ENCODE peak calls at places on chromosomes 13 and 19, in ten cellular contexts. One of them, this sample, is unnamed.

GRCh38 chr13:43316997-43317396 is 293.6 kb downstream of the DNAJC15 start:
- DNase-seq in activated CD4-positive, alpha-beta T cell treated with anti-CD3 and anti-CD28 coated beads, Interleukin-2, amount 50 U/mL, for 24 hours: no peak
- DNase-seq in stimulated activated CD8-positive, alpha-beta memory T cell treated with anti-CD3 and anti-CD28 coated beads, Interleukin-4, amount 100 ng/mL, for 4 hours: no peak
- DNase-seq in RWPE2: no peak
- DNase-seq in Kasumi-1: peak
- DNase-seq in amygdala: no peak
- DNase-seq in EL: peak
- DNase-seq in naive thymus-derived CD8-positive, alpha-beta T cell: no peak
- DNase-seq in tibial artery: peak
- DNase-seq in cardiac fibroblast: peak
- DNase-seq in this sample: no peak

GRCh38 chr19:29247912-29248311 is 35.0 kb upstream of the UQCRFS1 start:
- DNase-seq in naive thymus-derived CD8-positive, alpha-beta T cell: no peak
- DNase-seq in activated CD4-positive, alpha-beta T cell treated with anti-CD3 and anti-CD28 coated beads, Interleukin-2, amount 50 U/mL, for 24 hours: no peak
- DNase-seq in RWPE2: no peak
- DNase-seq in tibial artery: no peak
- DNase-seq in stimulated activated CD8-positive, alpha-beta memory T cell treated with anti-CD3 and anti-CD28 coated beads, Interleukin-4, amount 100 ng/mL, for 4 hours: no peak
- DNase-seq in EL: no peak
- DNase-seq in amygdala: no peak
- DNase-seq in Kasumi-1: no peak
- DNase-seq in cardiac fibroblast: no peak
- DNase-seq in this sample: no peak

GRCh38 chr19:33490041-33490451 is 31.5 kb downstream of the PEPD start:
- DNase-seq in Kasumi-1: no peak
- DNase-seq in tibial artery: no peak
- DNase-seq in cardiac fibroblast: no peak
- DNase-seq in naive thymus-derived CD8-positive, alpha-beta T cell: no peak
- DNase-seq in EL: no peak
- DNase-seq in activated CD4-positive, alpha-beta T cell treated with anti-CD3 and anti-CD28 coated beads, Interleukin-2, amount 50 U/mL, for 24 hours: no peak
- DNase-seq in stimulated activated CD8-positive, alpha-beta memory T cell treated with anti-CD3 and anti-CD28 coated beads, Interleukin-4, amount 100 ng/mL, for 4 hours: no peak
- DNase-seq in RWPE2: peak
- DNase-seq in amygdala: no peak
- DNase-seq in this sample: no peak

GRCh38 chr13:42970824-42971669 is 21.0 kb downstream of the EPSTI1 start:
- DNase-seq in amygdala: no peak
- DNase-seq in activated CD4-positive, alpha-beta T cell treated with anti-CD3 and anti-CD28 coated beads, Interleukin-2, amount 50 U/mL, for 24 hours: peak
- DNase-seq in tibial artery: peak
- DNase-seq in RWPE2: no peak
- DNase-seq in Kasumi-1: peak
- DNase-seq in cardiac fibroblast: peak
- DNase-seq in naive thymus-derived CD8-positive, alpha-beta T cell: peak
- DNase-seq in EL: peak
- DNase-seq in stimulated activated CD8-positive, alpha-beta memory T cell treated with anti-CD3 and anti-CD28 coated beads, Interleukin-4, amount 100 ng/mL, for 4 hours: no peak
- DNase-seq in this sample: no peak

GRCh38 chr19:2711175-2711936 is 8.9 kb upstream of the GNG7 start:
- DNase-seq in tibial artery: no peak
- DNase-seq in EL: peak
- DNase-seq in cardiac fibroblast: peak
- DNase-seq in naive thymus-derived CD8-positive, alpha-beta T cell: no peak
- DNase-seq in activated CD4-positive, alpha-beta T cell treated with anti-CD3 and anti-CD28 coated beads, Interleukin-2, amount 50 U/mL, for 24 hours: no peak
- DNase-seq in stimulated activated CD8-positive, alpha-beta memory T cell treated with anti-CD3 and anti-CD28 coated beads, Interleukin-4, amount 100 ng/mL, for 4 hours: no peak
- DNase-seq in Kasumi-1: peak
- DNase-seq in amygdala: no peak
- DNase-seq in RWPE2: no peak
- DNase-seq in this sample: no peak

GRCh38 chr19:16342002-16342715 is 17.5 kb downstream of the KLF2 start:
- DNase-seq in activated CD4-positive, alpha-beta T cell treated with anti-CD3 and anti-CD28 coated beads, Interleukin-2, amount 50 U/mL, for 24 hours: no peak
- DNase-seq in EL: no peak
- DNase-seq in cardiac fibroblast: no peak
- DNase-seq in tibial artery: peak
- DNase-seq in stimulated activated CD8-positive, alpha-beta memory T cell treated with anti-CD3 and anti-CD28 coated beads, Interleukin-4, amount 100 ng/mL, for 4 hours: no peak
- DNase-seq in RWPE2: no peak
- DNase-seq in Kasumi-1: peak
- DNase-seq in naive thymus-derived CD8-positive, alpha-beta T cell: peak
- DNase-seq in amygdala: peak
- DNase-seq in this sample: peak

GRCh38 chr13:101303512-101303911 is 112.8 kb downstream of the NALCN start:
- DNase-seq in amygdala: no peak
- DNase-seq in naive thymus-derived CD8-positive, alpha-beta T cell: no peak
- DNase-seq in tibial artery: peak
- DNase-seq in stimulated activated CD8-positive, alpha-beta memory T cell treated with anti-CD3 and anti-CD28 coated beads, Interleukin-4, amount 100 ng/mL, for 4 hours: no peak
- DNase-seq in RWPE2: no peak
- DNase-seq in activated CD4-positive, alpha-beta T cell treated with anti-CD3 and anti-CD28 coated beads, Interleukin-2, amount 50 U/mL, for 24 hours: no peak
- DNase-seq in EL: no peak
- DNase-seq in Kasumi-1: no peak
- DNase-seq in cardiac fibroblast: no peak
- DNase-seq in this sample: no peak

GRCh38 chr19:50912727-50913716 is 1.8 kb upstream of the KLK4 start:
- DNase-seq in cardiac fibroblast: no peak
- DNase-seq in RWPE2: no peak
- DNase-seq in amygdala: no peak
- DNase-seq in activated CD4-positive, alpha-beta T cell treated with anti-CD3 and anti-CD28 coated beads, Interleukin-2, amount 50 U/mL, for 24 hours: no peak
- DNase-seq in stimulated activated CD8-positive, alpha-beta memory T cell treated with anti-CD3 and anti-CD28 coated beads, Interleukin-4, amount 100 ng/mL, for 4 hours: no peak
- DNase-seq in EL: no peak
- DNase-seq in naive thymus-derived CD8-positive, alpha-beta T cell: no peak
- DNase-seq in Kasumi-1: no peak
- DNase-seq in tibial artery: no peak
- DNase-seq in this sample: no peak

GRCh38 chr13:42906257-42906656 is 85.8 kb downstream of the EPSTI1 start:
- DNase-seq in RWPE2: no peak
- DNase-seq in amygdala: no peak
- DNase-seq in Kasumi-1: no peak
- DNase-seq in activated CD4-positive, alpha-beta T cell treated with anti-CD3 and anti-CD28 coated beads, Interleukin-2, amount 50 U/mL, for 24 hours: no peak
- DNase-seq in naive thymus-derived CD8-positive, alpha-beta T cell: no peak
- DNase-seq in tibial artery: no peak
- DNase-seq in stimulated activated CD8-positive, alpha-beta memory T cell treated with anti-CD3 and anti-CD28 coated beads, Interleukin-4, amount 100 ng/mL, for 4 hours: no peak
- DNase-seq in EL: no peak
- DNase-seq in cardiac fibroblast: no peak
- DNase-seq in this sample: no peak

GRCh38 chr13:113066746-113067145 is 38.8 kb upstream of the F7 start:
- DNase-seq in RWPE2: no peak
- DNase-seq in Kasumi-1: no peak
- DNase-seq in tibial artery: no peak
- DNase-seq in stimulated activated CD8-positive, alpha-beta memory T cell treated with anti-CD3 and anti-CD28 coated beads, Interleukin-4, amount 100 ng/mL, for 4 hours: no peak
- DNase-seq in cardiac fibroblast: no peak
- DNase-seq in amygdala: no peak
- DNase-seq in EL: no peak
- DNase-seq in activated CD4-positive, alpha-beta T cell treated with anti-CD3 and anti-CD28 coated beads, Interleukin-2, amount 50 U/mL, for 24 hours: no peak
- DNase-seq in naive thymus-derived CD8-positive, alpha-beta T cell: no peak
- DNase-seq in this sample: no peak

GRCh38 chr19:44808463-44809371 is at the start of gene BCAM:
- DNase-seq in cardiac fibroblast: peak
- DNase-seq in stimulated activated CD8-positive, alpha-beta memory T cell treated with anti-CD3 and anti-CD28 coated beads, Interleukin-4, amount 100 ng/mL, for 4 hours: no peak
- DNase-seq in naive thymus-derived CD8-positive, alpha-beta T cell: no peak
- DNase-seq in RWPE2: no peak
- DNase-seq in amygdala: no peak
- DNase-seq in EL: peak
- DNase-seq in activated CD4-positive, alpha-beta T cell treated with anti-CD3 and anti-CD28 coated beads, Interleukin-2, amount 50 U/mL, for 24 hours: no peak
- DNase-seq in Kasumi-1: no peak
- DNase-seq in tibial artery: peak
- DNase-seq in this sample: peak

This sample was measured in left ventricle myocardium inferior.